ENCODE peak calls at places on chromosomes 13 and 19, in eight cellular contexts. C is nephron progenitor cell; S is transverse colon; R is CD4-positive, alpha-beta T cell; I is natural killer cell; G is HFF-Myc; M is heart right ventricle; U is GM12865. K is an unnamed sample.

GRCh38 chr13:41271456-41272285 is 8.3 kb upstream of the MTRF1 start:
- DNase-seq in C (no peak), M (no peak), U (peak), I (no peak), R (no peak), G (no peak), S (no peak), K (no peak)

GRCh38 chr19:38221919-38222828 is 1.8 kb downstream of the DPF1 start:
- DNase-seq in C (no peak), G (no peak), R (no peak), I (no peak), M (no peak), S (no peak), U (no peak), K (no peak)

GRCh38 chr19:39916851-39917396 is 17.5 kb downstream of the FCGBP start:
- DNase-seq in M (no peak), S (no peak), I (no peak), C (no peak), R (no peak), G (no peak), U (no peak), K (no peak)

GRCh38 chr13:62207388-62207787 is 791.7 kb upstream of the PCDH20 start:
- DNase-seq in U (no peak), G (no peak), I (no peak), C (no peak), R (no peak), M (no peak), S (no peak), K (no peak)

GRCh38 chr13:85700909-85701308 is 98.3 kb downstream of the SLITRK6 start:
- DNase-seq in C (no peak), G (no peak), S (no peak), U (no peak), M (no peak), I (no peak), R (no peak), K (no peak)

GRCh38 chr13:38686635-38687245 is at the start of gene FREM2:
- DNase-seq in M (no peak), G (no peak), R (no peak), I (no peak), U (no peak), C (peak), S (peak), K (no peak)

GRCh38 chr19:4547303-4548237 is 7.7 kb upstream of the LRG1 start:
- DNase-seq in I (no peak), G (no peak), S (no peak), C (no peak), M (no peak), R (no peak), U (no peak), K (no peak)

GRCh38 chr13:20128459-20128927 is 32.4 kb downstream of the GJA3 start:
- DNase-seq in S (peak), I (no peak), R (no peak), U (peak), M (no peak), C (peak), G (no peak), K (no peak)

GRCh38 chr13:79904581-79904980 is 423.6 kb downstream of the NDFIP2 start:
- DNase-seq in G (no peak), S (no peak), I (no peak), M (no peak), C (no peak), R (no peak), U (no peak), K (no peak)

GRCh38 chr13:40519637-40520036 is 146.8 kb downstream of the FOXO1 start:
- DNase-seq in G (no peak), S (no peak), M (no peak), R (no peak), I (no peak), U (no peak), C (no peak), K (no peak)

GRCh38 chr13:67283602-67284001 is 53.5 kb upstream of the PCDH9 start:
- DNase-seq in G (no peak), R (no peak), U (no peak), S (no peak), I (no peak), C (no peak), M (no peak), K (no peak)

GRCh38 chr13:97856001-97856675 is 97.3 kb upstream of the IPO5 start:
- DNase-seq in U (peak), G (no peak), S (peak), C (peak), R (no peak), M (peak), I (no peak), K (peak)

GRCh38 chr13:21638319-21639282 is 32.3 kb upstream of the FGF9 start:
- DNase-seq in U (peak), I (no peak), G (no peak), S (peak), M (no peak), R (no peak), C (peak), K (peak)

DNA sequence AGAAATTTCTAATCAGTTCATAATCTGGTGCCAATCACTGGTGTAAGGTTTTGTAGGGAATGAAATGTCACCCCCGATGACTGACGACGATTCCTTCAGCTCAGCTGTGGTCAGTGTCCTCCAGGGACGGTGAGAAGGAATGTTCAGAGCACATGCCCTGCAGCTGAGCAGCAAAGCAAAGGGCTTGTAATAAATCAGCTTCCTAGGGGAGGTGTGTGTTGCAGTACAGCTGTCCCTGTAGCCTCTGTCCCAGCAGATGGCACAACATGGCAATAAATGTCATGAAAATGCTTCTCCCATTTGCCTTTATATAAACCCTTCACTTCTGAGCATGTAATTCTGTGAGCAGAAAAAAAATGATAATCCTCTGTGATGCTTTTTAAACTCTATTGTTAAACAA is 102.4 kb downstream of the FAM216B start:
- DNase-seq in S (peak), U (peak), R (no peak), G (peak), I (no peak), M (no peak), C (peak), K (peak)
- TF ChIP-seq CTCF in S (peak), U (no peak), R (no peak), G (peak), I (no peak), M (no peak), C (peak), K (peak)

DNA sequence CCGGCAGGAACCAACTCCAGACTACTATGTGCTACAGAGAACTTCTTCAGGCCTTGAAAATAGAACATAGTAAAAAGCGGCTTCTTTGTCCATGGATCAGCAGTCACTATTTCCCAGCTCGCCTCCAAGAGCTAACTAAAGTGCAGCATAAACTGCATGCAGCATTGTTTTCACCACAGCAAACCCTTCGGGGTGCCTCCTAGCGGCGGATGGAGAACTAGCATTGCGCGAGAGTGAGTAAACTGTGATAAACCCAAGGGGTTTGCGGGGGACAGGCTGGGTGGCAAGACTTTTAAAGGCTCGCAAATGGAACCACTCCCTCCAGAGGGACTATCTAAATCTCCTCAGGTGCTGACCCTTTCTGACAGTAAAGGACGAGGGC is 21.6 kb upstream of the SGCG start:
- DNase-seq in S (no peak), U (peak), M (peak), C (peak), I (no peak), R (no peak), G (no peak), K (peak)
- TF ChIP-seq CTCF in S (no peak), U (peak), M (peak), C (peak), I (no peak), R (no peak), G (peak), K (peak)

GRCh38 chr19:10769533-10770491 is 51.9 kb downstream of the DNM2 start:
- DNase-seq in M (peak), U (no peak), I (no peak), G (no peak), R (peak), S (peak), C (peak), K (peak)
- TF ChIP-seq CTCF in M (no peak), U (no peak), I (no peak), G (peak), R (peak), S (peak), C (no peak), K (peak)

GRCh38 chr19:50537769-50538230 is 24.1 kb upstream of the ASPDH start:
- DNase-seq in U (peak), I (peak), M (peak), G (peak), C (peak), S (peak), R (peak), K (peak)
- TF ChIP-seq CTCF in U (peak), I (peak), M (peak), G (peak), C (peak), S (peak), R (peak), K (peak)

GRCh38 chr13:95564091-95564490 is 11.6 kb downstream of the CLDN10 start:
- DNase-seq in M (no peak), R (no peak), C (no peak), U (no peak), S (no peak), G (no peak), I (no peak), K (no peak)
- TF ChIP-seq CTCF in M (no peak), R (no peak), C (no peak), U (no peak), S (no peak), G (no peak), I (no peak), K (no peak)

DNA sequence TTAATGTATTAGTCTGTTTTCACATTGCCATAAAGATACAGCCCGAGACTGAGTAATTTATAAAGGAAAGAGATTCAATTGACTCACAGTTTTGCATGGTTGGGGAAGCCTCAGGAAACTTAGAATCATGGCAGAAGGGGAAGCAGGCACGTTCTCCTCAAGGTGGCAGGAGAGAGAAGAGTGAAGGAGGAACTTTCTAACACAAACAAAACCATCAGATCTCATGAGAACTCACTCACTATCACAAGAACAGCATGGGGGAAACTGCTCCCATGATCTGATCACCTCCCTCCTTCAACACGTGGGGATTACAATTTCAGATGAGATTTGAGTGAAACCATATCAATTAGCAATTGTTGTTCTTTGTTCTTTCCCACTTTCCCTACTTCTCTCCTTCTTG is 689.0 kb upstream of the SLITRK1 start:
- DNase-seq in C (no peak), U (no peak), M (no peak), I (no peak), S (no peak), R (no peak), G (no peak), K (no peak)
- TF ChIP-seq CTCF in C (peak), U (no peak), M (no peak), I (no peak), S (no peak), R (no peak), G (no peak), K (no peak)

GRCh38 chr13:29929062-29929847 is 78.8 kb upstream of the UBL3 start:
- DNase-seq in S (no peak), R (no peak), M (no peak), I (no peak), G (no peak), C (no peak), U (no peak), K (no peak)
- TF ChIP-seq CTCF in S (no peak), R (no peak), M (no peak), I (no peak), G (no peak), C (no peak), U (no peak), K (no peak)

GRCh38 chr13:113582841-113583631 is 1.5 kb upstream of the TFDP1 start:
- DNase-seq in R (no peak), U (no peak), C (no peak), G (no peak), M (no peak), I (no peak), S (peak), K (no peak)
- TF ChIP-seq CTCF in R (no peak), U (no peak), C (no peak), G (no peak), M (no peak), I (no peak), S (no peak), K (no peak)

DNA sequence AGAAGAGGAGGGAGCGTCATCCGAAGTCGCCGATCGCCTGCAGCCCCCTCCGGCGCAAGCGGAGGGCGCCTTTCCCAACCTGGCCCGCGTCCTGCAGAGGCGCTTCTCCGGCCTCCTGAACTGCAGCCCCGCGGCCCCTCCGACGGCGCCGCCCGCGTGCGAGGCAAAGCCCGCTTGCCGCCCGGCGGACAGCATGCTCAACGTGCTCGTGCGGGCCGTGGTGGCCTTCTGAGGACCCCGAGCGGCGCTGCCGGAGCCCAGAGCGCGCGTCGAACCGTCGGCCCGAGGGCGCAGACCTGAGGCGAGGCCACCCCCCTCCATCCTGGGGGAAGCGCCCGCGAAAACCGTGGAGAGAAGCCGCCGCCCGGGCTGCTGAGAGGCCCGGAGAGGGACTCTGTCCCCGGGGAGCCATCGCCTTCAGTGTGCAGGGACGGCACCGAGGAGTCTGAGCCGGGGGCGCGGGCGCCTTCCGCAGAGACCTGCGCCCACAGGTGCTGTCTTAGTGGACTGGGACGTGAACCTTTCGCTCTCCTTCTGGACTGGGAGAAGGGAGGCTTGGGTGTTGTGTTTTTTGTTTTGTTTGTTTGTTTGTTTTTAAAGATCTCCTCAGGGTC is 3.5 kb downstream of the IER2 start:
- DNase-seq in G (no peak), U (peak), S (peak), I (peak), M (no peak), C (peak), R (no peak), K (peak)
- TF ChIP-seq CTCF in G (no peak), U (no peak), S (no peak), I (no peak), M (no peak), C (no peak), R (peak), K (peak)

DNA sequence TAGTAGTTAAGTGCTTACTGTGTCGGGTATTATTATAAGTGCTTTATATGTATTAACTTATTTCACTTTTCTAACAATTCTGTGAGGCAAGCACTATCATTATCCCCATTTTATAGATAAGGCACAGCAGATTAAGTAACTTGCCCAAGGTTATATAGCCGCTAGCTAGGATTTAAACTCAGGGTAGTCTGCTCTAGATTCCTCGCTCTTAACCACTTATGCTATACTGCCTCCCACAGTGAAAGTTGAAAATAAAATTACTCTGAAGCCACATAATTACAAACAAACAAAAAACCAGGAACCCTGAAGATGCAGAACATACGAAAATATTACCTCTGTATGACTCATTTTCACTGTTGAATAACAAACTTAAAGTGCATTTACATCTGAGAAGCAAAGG is 3.9 kb downstream of the TEX30 start:
- DNase-seq in R (no peak), S (no peak), M (no peak), U (no peak), G (no peak), C (no peak), I (no peak), K (no peak)
- TF ChIP-seq CTCF in R (peak), S (no peak), M (no peak), U (no peak), G (no peak), C (no peak), I (no peak), K (no peak)

K was measured in AG10803.